ENCODE peak calls at places on chromosomes 13 and 19, in ten cellular contexts. One of them, this sample, is unnamed.

GRCh38 chr13:110801044-110801443 is 87.5 kb downstream of the ING1 start:
- ATAC-seq in PC-3: peak; percentile 29
- ATAC-seq in left ventricle myocardium superior: no peak
- ATAC-seq in lower lobe of right lung: peak; percentile 13
- ATAC-seq in effector memory CD8-positive, alpha-beta T cell: peak; percentile 69
- ATAC-seq in psoas muscle: no peak
- ATAC-seq in WTC11: peak; percentile 69
- ATAC-seq in K562: peak; percentile 47
- ATAC-seq in CD4-positive, alpha-beta T cell: no peak
- ATAC-seq in CD8-positive, alpha-beta T cell: no peak
- ATAC-seq in this sample: no peak

GRCh38 chr19:661427-662196 is 1.4 kb downstream of the RNF126 start:
- ATAC-seq in K562: peak; percentile 61
- ATAC-seq in PC-3: peak; percentile 40
- ATAC-seq in left ventricle myocardium superior: no peak
- ATAC-seq in effector memory CD8-positive, alpha-beta T cell: peak; percentile 28
- ATAC-seq in lower lobe of right lung: peak; percentile 35
- ATAC-seq in CD8-positive, alpha-beta T cell: peak; percentile 24
- ATAC-seq in CD4-positive, alpha-beta T cell: peak; percentile 29
- ATAC-seq in psoas muscle: no peak
- ATAC-seq in WTC11: no peak
- ATAC-seq in this sample: peak; percentile 21

GRCh38 chr13:67493835-67494234 is 263.7 kb upstream of the PCDH9 start:
- ATAC-seq in psoas muscle: no peak
- ATAC-seq in lower lobe of right lung: no peak
- ATAC-seq in effector memory CD8-positive, alpha-beta T cell: no peak
- ATAC-seq in CD4-positive, alpha-beta T cell: no peak
- ATAC-seq in WTC11: no peak
- ATAC-seq in K562: peak; percentile 80
- ATAC-seq in left ventricle myocardium superior: no peak
- ATAC-seq in PC-3: no peak
- ATAC-seq in CD8-positive, alpha-beta T cell: no peak
- ATAC-seq in this sample: no peak

GRCh38 chr13:95624020-95624419 is 20.5 kb downstream of the DZIP1 start:
- ATAC-seq in effector memory CD8-positive, alpha-beta T cell: no peak
- ATAC-seq in lower lobe of right lung: peak; percentile 69
- ATAC-seq in WTC11: peak; percentile 100
- ATAC-seq in psoas muscle: peak; percentile 51
- ATAC-seq in PC-3: peak; percentile 70
- ATAC-seq in K562: peak; percentile 71
- ATAC-seq in left ventricle myocardium superior: no peak
- ATAC-seq in CD8-positive, alpha-beta T cell: no peak
- ATAC-seq in CD4-positive, alpha-beta T cell: no peak
- ATAC-seq in this sample: no peak

GRCh38 chr13:20431080-20431479 is 94.6 kb downstream of the CRYL1 start:
- ATAC-seq in PC-3: no peak
- ATAC-seq in psoas muscle: no peak
- ATAC-seq in CD4-positive, alpha-beta T cell: no peak
- ATAC-seq in lower lobe of right lung: no peak
- ATAC-seq in K562: no peak
- ATAC-seq in CD8-positive, alpha-beta T cell: no peak
- ATAC-seq in WTC11: no peak
- ATAC-seq in left ventricle myocardium superior: no peak
- ATAC-seq in effector memory CD8-positive, alpha-beta T cell: no peak
- ATAC-seq in this sample: no peak

GRCh38 chr13:50366488-50367174 is 351.4 kb downstream of the KCNRG start:
- ATAC-seq in psoas muscle: no peak
- ATAC-seq in effector memory CD8-positive, alpha-beta T cell: peak; percentile 41
- ATAC-seq in lower lobe of right lung: peak; percentile 41
- ATAC-seq in K562: no peak
- ATAC-seq in PC-3: no peak
- ATAC-seq in left ventricle myocardium superior: no peak
- ATAC-seq in WTC11: no peak
- ATAC-seq in CD8-positive, alpha-beta T cell: no peak
- ATAC-seq in CD4-positive, alpha-beta T cell: no peak
- ATAC-seq in this sample: peak; percentile 61

GRCh38 chr19:50983625-50984292 is at the start of gene KLK7:
- ATAC-seq in K562: no peak
- ATAC-seq in WTC11: peak; percentile 61
- ATAC-seq in effector memory CD8-positive, alpha-beta T cell: no peak
- ATAC-seq in CD8-positive, alpha-beta T cell: no peak
- ATAC-seq in PC-3: no peak
- ATAC-seq in psoas muscle: no peak
- ATAC-seq in left ventricle myocardium superior: no peak
- ATAC-seq in CD4-positive, alpha-beta T cell: no peak
- ATAC-seq in lower lobe of right lung: no peak
- ATAC-seq in this sample: no peak

GRCh38 chr19:45623984-45624383 is 15.2 kb downstream of the EML2 start:
- ATAC-seq in left ventricle myocardium superior: no peak
- ATAC-seq in lower lobe of right lung: no peak
- ATAC-seq in PC-3: no peak
- ATAC-seq in WTC11: no peak
- ATAC-seq in CD8-positive, alpha-beta T cell: no peak
- ATAC-seq in K562: no peak
- ATAC-seq in psoas muscle: no peak
- ATAC-seq in effector memory CD8-positive, alpha-beta T cell: no peak
- ATAC-seq in CD4-positive, alpha-beta T cell: no peak
- ATAC-seq in this sample: no peak

GRCh38 chr19:39557791-39558622 is 18.0 kb upstream of the EID2 start:
- ATAC-seq in WTC11: no peak
- ATAC-seq in K562: peak; percentile 69
- ATAC-seq in CD4-positive, alpha-beta T cell: peak; percentile 83
- ATAC-seq in PC-3: peak; percentile 99
- ATAC-seq in effector memory CD8-positive, alpha-beta T cell: peak; percentile 75
- ATAC-seq in left ventricle myocardium superior: peak; percentile 32
- ATAC-seq in psoas muscle: no peak
- ATAC-seq in lower lobe of right lung: peak; percentile 66
- ATAC-seq in CD8-positive, alpha-beta T cell: peak; percentile 78
- ATAC-seq in this sample: peak; percentile 69

GRCh38 chr13:32443111-32443510 is 15.2 kb upstream of the N4BP2L1 start:
- ATAC-seq in effector memory CD8-positive, alpha-beta T cell: peak; percentile 81
- ATAC-seq in CD8-positive, alpha-beta T cell: peak; percentile 75
- ATAC-seq in left ventricle myocardium superior: no peak
- ATAC-seq in PC-3: peak; percentile 66
- ATAC-seq in psoas muscle: no peak
- ATAC-seq in CD4-positive, alpha-beta T cell: peak; percentile 77
- ATAC-seq in K562: peak; percentile 56
- ATAC-seq in lower lobe of right lung: peak; percentile 65
- ATAC-seq in WTC11: no peak
- ATAC-seq in this sample: no peak

GRCh38 chr19:16588824-16589577 is 16.8 kb upstream of the SLC35E1 start:
- ATAC-seq in psoas muscle: no peak
- ATAC-seq in WTC11: no peak
- ATAC-seq in PC-3: no peak
- ATAC-seq in CD8-positive, alpha-beta T cell: no peak
- ATAC-seq in left ventricle myocardium superior: no peak
- ATAC-seq in K562: peak; percentile 3
- ATAC-seq in effector memory CD8-positive, alpha-beta T cell: no peak
- ATAC-seq in CD4-positive, alpha-beta T cell: no peak
- ATAC-seq in lower lobe of right lung: no peak
- ATAC-seq in this sample: no peak

GRCh38 chr19:375395-376110 is 31.0 kb upstream of the MIER2 start:
- ATAC-seq in CD4-positive, alpha-beta T cell: no peak
- ATAC-seq in K562: no peak
- ATAC-seq in PC-3: no peak
- ATAC-seq in CD8-positive, alpha-beta T cell: no peak
- ATAC-seq in effector memory CD8-positive, alpha-beta T cell: no peak
- ATAC-seq in WTC11: peak; percentile 15
- ATAC-seq in lower lobe of right lung: no peak
- ATAC-seq in psoas muscle: no peak
- ATAC-seq in left ventricle myocardium superior: no peak
- ATAC-seq in this sample: no peak

GRCh38 chr19:18193388-18194207 is 580 bp downstream of the MPV17L2 start:
- ATAC-seq in PC-3: no peak
- ATAC-seq in effector memory CD8-positive, alpha-beta T cell: no peak
- ATAC-seq in left ventricle myocardium superior: peak; percentile 0
- ATAC-seq in lower lobe of right lung: no peak
- ATAC-seq in CD4-positive, alpha-beta T cell: no peak
- ATAC-seq in K562: peak; percentile 8
- ATAC-seq in psoas muscle: no peak
- ATAC-seq in WTC11: no peak
- ATAC-seq in CD8-positive, alpha-beta T cell: no peak
- ATAC-seq in this sample: no peak

GRCh38 chr13:61276401-61276800 is 139.2 kb downstream of the PCDH20 start:
- ATAC-seq in psoas muscle: no peak
- ATAC-seq in effector memory CD8-positive, alpha-beta T cell: no peak
- ATAC-seq in PC-3: peak; percentile 46
- ATAC-seq in CD4-positive, alpha-beta T cell: no peak
- ATAC-seq in K562: no peak
- ATAC-seq in left ventricle myocardium superior: no peak
- ATAC-seq in WTC11: no peak
- ATAC-seq in CD8-positive, alpha-beta T cell: no peak
- ATAC-seq in lower lobe of right lung: no peak
- ATAC-seq in this sample: no peak